ENCODE peak calls at places on chromosomes 11 and 22, in seven cellular contexts. E, P, Z, D, J, R and W are unnamed samples. For H3K36me3, the result is how much of the 10 kb centered on the place peaks cover.

GRCh38 chr11:1160231-1161101 is 2.7 kb downstream of the MUC5AC start:
- DNase-seq in D (no peak), E (no peak), J (no peak), P (no peak), Z (peak), R (no peak), W (no peak)

GRCh38 chr11:9957072-9957471 is 293.2 kb downstream of the SWAP70 start:
- DNase-seq in Z (no peak), D (no peak), P (no peak), J (no peak), E (no peak), R (no peak), W (no peak)

GRCh38 chr11:118353084-118353710 is 6.2 kb upstream of the UBE4A start:
- DNase-seq in D (no peak), P (no peak), R (no peak), Z (peak), E (no peak), J (peak), W (no peak)

GRCh38 chr11:11505190-11505589 is 116.6 kb downstream of the GALNT18 start:
- DNase-seq in Z (peak), R (no peak), P (no peak), J (no peak), E (no peak), D (no peak), W (no peak)

GRCh38 chr11:15933896-15934625 is 422.3 kb downstream of the SOX6 start:
- DNase-seq in R (no peak), E (no peak), J (no peak), P (peak), D (no peak), Z (no peak), W (no peak)

GRCh38 chr11:90770007-90770406 is 547.2 kb upstream of the CHORDC1 start:
- DNase-seq in R (no peak), Z (no peak), E (no peak), P (no peak), J (no peak), D (no peak), W (no peak)

GRCh38 chr22:27775698-27776409 is 25.7 kb downstream of the MN1 start:
- DNase-seq in P (no peak), J (no peak), Z (peak), D (no peak), R (no peak), E (no peak), W (no peak)

GRCh38 chr11:46475926-46476545 is 84.5 kb upstream of the CHRM4 start:
- DNase-seq in E (no peak), P (no peak), J (no peak), D (peak), Z (no peak), R (no peak), W (no peak)

GRCh38 chr11:110172666-110173065 is 79.5 kb downstream of the ZC3H12C start:
- DNase-seq in R (no peak), Z (no peak), J (peak), E (no peak), D (no peak), P (no peak), W (no peak)
- H3K36me3 ChIP-seq in R (under half), Z (under half), J (under half), E (under half), D (under half), P (under half), W (under half)

DNA sequence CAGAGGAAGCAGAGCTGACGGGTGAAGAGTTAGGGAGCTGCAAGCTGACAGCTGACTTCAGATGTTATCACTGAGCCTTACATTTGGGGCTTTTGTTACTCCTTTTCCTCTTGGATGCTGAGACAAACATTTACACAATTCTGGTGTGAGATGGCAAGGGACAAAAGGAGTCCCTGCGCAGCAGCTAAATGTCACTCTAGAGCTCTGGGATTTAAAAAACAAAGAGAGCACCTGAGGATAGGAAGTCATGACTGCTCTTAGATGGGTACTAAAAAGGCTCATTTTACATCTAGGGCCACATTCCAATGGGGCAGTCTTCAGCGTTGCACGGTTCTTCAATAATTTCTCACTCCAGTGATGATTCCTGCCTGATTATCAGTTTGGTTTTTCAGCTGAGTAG is 204.5 kb downstream of the RAB38 start:
- DNase-seq in J (no peak), R (no peak), D (no peak), E (no peak), P (no peak), Z (no peak), W (no peak)
- TF ChIP-seq SIN3A in J (no peak), R (no peak), D (no peak), E (no peak), P (no peak), Z (no peak), W (no peak)

GRCh38 chr11:104999716-105000115 is 23.3 kb downstream of the CASP5 start:
- DNase-seq in R (no peak), D (no peak), J (no peak), E (no peak), Z (no peak), P (no peak), W (no peak)
- H3K36me3 ChIP-seq in R (under half), D (under half), J (under half), E (under half), Z (under half), P (under half), W (under half)

GRCh38 chr22:42336527-42337227 is 66.2 kb upstream of the TCF20 start:
- DNase-seq in D (no peak), Z (peak), E (no peak), R (no peak), P (no peak), J (no peak), W (no peak)
- TF ChIP-seq SIN3A in D (no peak), Z (no peak), E (no peak), R (no peak), P (no peak), J (no peak), W (no peak)

GRCh38 chr22:42585096-42585495 is 29.6 kb downstream of the POLDIP3 start:
- DNase-seq in P (no peak), Z (no peak), R (no peak), J (no peak), E (no peak), D (no peak), W (no peak)
- H3K36me3 ChIP-seq in P (under half), Z (under half), R (under half), J (half or more), E (under half), D (under half), W (under half)

DNA sequence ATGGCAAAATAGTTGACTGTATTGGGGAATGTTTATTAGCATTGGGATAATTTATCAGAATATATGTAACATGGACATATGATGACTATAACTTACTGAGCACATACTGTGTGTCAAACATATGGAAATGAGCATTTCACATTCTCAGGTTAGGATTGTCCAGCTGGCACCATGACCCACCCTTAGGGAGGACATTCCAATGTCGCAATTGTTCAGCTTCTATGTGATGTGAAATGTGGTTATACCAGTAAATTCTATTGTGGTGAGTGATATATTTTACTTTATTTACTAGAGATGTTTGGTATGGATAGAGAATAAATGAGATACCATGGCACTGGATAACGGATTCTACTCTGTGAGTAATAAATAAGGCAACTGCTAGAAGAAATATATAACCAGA is 50.4 kb downstream of the OR4A47 start:
- DNase-seq in D (no peak), R (no peak), E (no peak), Z (no peak), J (no peak), P (no peak), W (no peak)
- TF ChIP-seq SIN3A in D (no peak), R (no peak), E (no peak), Z (no peak), J (no peak), P (no peak), W (no peak)

GRCh38 chr11:57618438-57618837 is 21.0 kb downstream of the SERPING1 start:
- DNase-seq in J (no peak), Z (no peak), D (no peak), P (no peak), R (no peak), E (no peak), W (no peak)
- H3K36me3 ChIP-seq in J (under half), Z (under half), D (under half), P (under half), R (under half), E (under half), W (under half)

GRCh38 chr11:64566042-64566914 is 24.7 kb upstream of the SLC22A12 start:
- DNase-seq in D (no peak), Z (peak), E (peak), J (peak), R (peak), P (peak), W (no peak)
- TF ChIP-seq SIN3A in D (no peak), Z (no peak), E (no peak), J (no peak), R (no peak), P (no peak), W (no peak)